ENCODE peak calls at places on chromosomes 12 and 14, in four cellular contexts. P is lower leg skin, R is stomach, G is HL-60. T is an unnamed sample.

GRCh38 chr12:131176926-131177325 is 223.2 kb downstream of the ADGRD1 start:
- DNase-seq in P (no peak), R (no peak), G (no peak), T (no peak)

GRCh38 chr14:68968051-68968450 is 11.1 kb downstream of the ACTN1 start:
- DNase-seq in P (no peak), R (no peak), G (no peak), T (no peak)

GRCh38 chr12:22415342-22416309 is 81.1 kb upstream of the ST8SIA1 start:
- DNase-seq in P (no peak), R (peak), G (no peak), T (peak)

GRCh38 chr14:77023001-77023996 is 5.2 kb downstream of the IRF2BPL start:
- DNase-seq in P (no peak), R (peak), G (no peak), T (no peak)

GRCh38 chr12:12538535-12538934 is 24.1 kb downstream of the DUSP16 start:
- DNase-seq in P (no peak), R (no peak), G (no peak), T (no peak)

GRCh38 chr14:65993103-65993502 is 493.1 kb upstream of the CCDC196 start:
- DNase-seq in P (no peak), R (no peak), G (no peak), T (no peak)

GRCh38 chr12:124744273-124744640 is 119.4 kb downstream of the SCARB1 start:
- DNase-seq in P (no peak), R (no peak), G (no peak), T (no peak)

GRCh38 chr12:107894589-107894988 is 120.1 kb downstream of the ASCL4 start:
- DNase-seq in P (no peak), R (no peak), G (no peak), T (no peak)

GRCh38 chr14:75531660-75532317 is 9.5 kb downstream of the BATF start:
- DNase-seq in P (no peak), R (no peak), G (no peak), T (no peak)

GRCh38 chr12:82400819-82401218 is 42.5 kb downstream of the METTL25 start:
- DNase-seq in P (no peak), R (no peak), G (no peak), T (no peak)

GRCh38 chr12:107242189-107242588 is 148.8 kb upstream of the CRY1 start:
- DNase-seq in P (no peak), R (no peak), G (no peak), T (no peak)

GRCh38 chr12:77679701-77680100 is 151.0 kb upstream of the NAV3 start:
- DNase-seq in P (no peak), R (no peak), G (no peak), T (no peak)

GRCh38 chr12:68641138-68641537 is 30.4 kb downstream of the RAP1B start:
- DNase-seq in P (no peak), R (no peak), G (no peak), T (no peak)

GRCh38 chr14:73230051-73230450 is 7.3 kb upstream of the PAPLN start:
- DNase-seq in P (no peak), R (no peak), G (no peak), T (no peak)

GRCh38 chr12:51534216-51534615 is 56.8 kb upstream of the SCN8A start:
- DNase-seq in P (peak), R (no peak), G (no peak), T (no peak)

GRCh38 chr12:14171111-14171510 is 189.7 kb upstream of the GRIN2B start:
- DNase-seq in P (no peak), R (no peak), G (no peak), T (no peak)

GRCh38 chr12:52037248-52037861 is 13.9 kb upstream of the NR4A1 start:
- DNase-seq in P (peak), R (peak), G (no peak), T (no peak)

GRCh38 chr12:131455218-131455506 is 255.7 kb upstream of the SFSWAP start:
- DNase-seq in P (no peak), R (no peak), G (no peak), T (no peak)

GRCh38 chr14:103123634-103124500 is 606 bp downstream of the TNFAIP2 start:
- DNase-seq in P (peak), R (peak), G (peak), T (no peak)

GRCh38 chr12:98838282-98838681 is 193.2 kb downstream of the APAF1 start:
- DNase-seq in P (no peak), R (no peak), G (no peak), T (peak)

GRCh38 chr14:42633504-42634095 is 1026.9 kb downstream of the LRFN5 start:
- DNase-seq in P (no peak), R (no peak), G (no peak), T (no peak)

GRCh38 chr12:48782457-48783395 is 6.2 kb downstream of the ADCY6 start:
- DNase-seq in P (no peak), R (no peak), G (no peak), T (no peak)

GRCh38 chr12:47775100-47775911 is 2.3 kb downstream of the SLC48A1 start:
- DNase-seq in P (no peak), R (no peak), G (peak), T (no peak)

GRCh38 chr14:101235042-101235871 is 326.0 kb upstream of the DIO3 start:
- DNase-seq in P (peak), R (peak), G (peak), T (no peak)

GRCh38 chr14:105433161-105433605 is 13.6 kb downstream of the MTA1 start:
- DNase-seq in P (no peak), R (no peak), G (no peak), T (no peak)

GRCh38 chr14:90455100-90455571 is 58.3 kb downstream of the CALM1 start:
- DNase-seq in P (peak), R (no peak), G (no peak), T (no peak)

GRCh38 chr14:90453401-90453951 is 56.6 kb downstream of the CALM1 start:
- DNase-seq in P (peak), R (peak), G (no peak), T (no peak)

GRCh38 chr14:90456551-90456950 is 59.7 kb downstream of the CALM1 start:
- DNase-seq in P (peak), R (no peak), G (no peak), T (no peak)

GRCh38 chr14:90452366-90452765 is 55.5 kb downstream of the CALM1 start:
- DNase-seq in P (peak), R (no peak), G (no peak), T (no peak)

GRCh38 chr14:90454041-90455000 is 57.5 kb downstream of the CALM1 start:
- DNase-seq in P (peak), R (peak), G (no peak), T (peak)
- TF ChIP-seq CTCF in P (no peak), R (no peak), G (no peak), T (no peak)

GRCh38 chr12:45425426-45425825 is 209.5 kb downstream of the ANO6 start:
- DNase-seq in P (no peak), R (no peak), G (no peak), T (peak)
- H3K4me3 ChIP-seq in P (no peak), R (no peak), G (no peak), T (no peak)

GRCh38 chr14:106551265-106551664 is 1024.9 kb downstream of the TMEM121 start:
- DNase-seq in P (no peak), R (no peak), G (no peak), T (no peak)
- TF ChIP-seq CTCF in P (no peak), R (no peak), G (no peak), T (no peak)

GRCh38 chr12:100163416-100164152 is 20.9 kb upstream of the BLTP3B start:
- DNase-seq in P (peak), R (peak), G (peak), T (no peak)
- H3K4me3 ChIP-seq in P (no peak), R (peak), G (peak), T (peak)